ENCODE peak calls at places on chromosome 17, in six cellular contexts. One of them, this sample, is unnamed.

GRCh38 chr17:29141484-29141835 is 38.7 kb downstream of the MYO18A start:
- DNase-seq in A549: no peak
- DNase-seq in choroid plexus epithelial cell: no peak
- DNase-seq in right lobe of liver: no peak
- DNase-seq in stomach: no peak
- DNase-seq in AG04450: no peak
- DNase-seq in this sample: no peak

GRCh38 chr17:50213026-50214015 is 11.9 kb upstream of the COL1A1 start:
- DNase-seq in A549: no peak
- DNase-seq in choroid plexus epithelial cell: no peak
- DNase-seq in right lobe of liver: no peak
- DNase-seq in stomach: peak; percentile 10
- DNase-seq in AG04450: no peak
- DNase-seq in this sample: peak; percentile 33

GRCh38 chr17:78817123-78817522 is 23.5 kb downstream of the USP36 start:
- DNase-seq in A549: no peak
- DNase-seq in choroid plexus epithelial cell: no peak
- DNase-seq in right lobe of liver: no peak
- DNase-seq in stomach: no peak
- DNase-seq in AG04450: no peak
- DNase-seq in this sample: no peak

GRCh38 chr17:67388986-67389385 is 11.9 kb downstream of the PITPNC1 start:
- DNase-seq in A549: no peak
- DNase-seq in choroid plexus epithelial cell: no peak
- DNase-seq in right lobe of liver: no peak
- DNase-seq in stomach: no peak
- DNase-seq in AG04450: no peak
- DNase-seq in this sample: no peak

GRCh38 chr17:66830451-66830850 is 4.5 kb upstream of the CACNG5 start:
- DNase-seq in A549: no peak
- DNase-seq in choroid plexus epithelial cell: no peak
- DNase-seq in right lobe of liver: no peak
- DNase-seq in stomach: no peak
- DNase-seq in AG04450: no peak
- DNase-seq in this sample: no peak

GRCh38 chr17:7346761-7347614 is 5.0 kb upstream of the KCTD11 start:
- DNase-seq in A549: no peak
- DNase-seq in choroid plexus epithelial cell: no peak
- DNase-seq in right lobe of liver: no peak
- DNase-seq in stomach: no peak
- DNase-seq in AG04450: no peak
- DNase-seq in this sample: no peak

GRCh38 chr17:7211512-7212277 is 7.9 kb downstream of the DLG4 start:
- DNase-seq in A549: no peak
- DNase-seq in choroid plexus epithelial cell: no peak
- DNase-seq in right lobe of liver: no peak
- DNase-seq in stomach: no peak
- DNase-seq in AG04450: no peak
- DNase-seq in this sample: no peak

GRCh38 chr17:909642-910323 is 69.8 kb downstream of the NXN start:
- DNase-seq in A549: no peak
- DNase-seq in choroid plexus epithelial cell: peak; percentile 73
- DNase-seq in right lobe of liver: peak; percentile 41
- DNase-seq in stomach: no peak
- DNase-seq in AG04450: no peak
- DNase-seq in this sample: peak; percentile 94

GRCh38 chr17:2521257-2521656 is 9.6 kb upstream of the METTL16 start:
- DNase-seq in A549: no peak
- DNase-seq in choroid plexus epithelial cell: no peak
- DNase-seq in right lobe of liver: no peak
- DNase-seq in stomach: no peak
- DNase-seq in AG04450: no peak
- DNase-seq in this sample: no peak

GRCh38 chr17:30235386-30236296 is at the start of gene SLC6A4:
- DNase-seq in A549: peak; percentile 47
- DNase-seq in choroid plexus epithelial cell: no peak
- DNase-seq in right lobe of liver: no peak
- DNase-seq in stomach: no peak
- DNase-seq in AG04450: no peak
- DNase-seq in this sample: no peak

GRCh38 chr17:38333635-38334295 is 10.0 kb downstream of the GPR179 start:
- DNase-seq in A549: peak; percentile 59
- DNase-seq in choroid plexus epithelial cell: peak; percentile 35
- DNase-seq in right lobe of liver: peak; percentile 37
- DNase-seq in stomach: peak; percentile 29
- DNase-seq in AG04450: no peak
- DNase-seq in this sample: no peak

GRCh38 chr17:68457168-68457538 is at the start of gene WIPI1:
- DNase-seq in A549: no peak
- DNase-seq in choroid plexus epithelial cell: no peak
- DNase-seq in right lobe of liver: no peak
- DNase-seq in stomach: no peak
- DNase-seq in AG04450: no peak
- DNase-seq in this sample: no peak

GRCh38 chr17:60155815-60156214 is 6.0 kb downstream of the CA4 start:
- DNase-seq in A549: no peak
- DNase-seq in choroid plexus epithelial cell: no peak
- DNase-seq in right lobe of liver: no peak
- DNase-seq in stomach: no peak
- DNase-seq in AG04450: no peak
- DNase-seq in this sample: no peak

GRCh38 chr17:79991140-79991923 is 44.3 kb downstream of the TBC1D16 start:
- DNase-seq in A549: peak; percentile 97
- DNase-seq in choroid plexus epithelial cell: peak; percentile 82
- DNase-seq in right lobe of liver: peak; percentile 90
- DNase-seq in stomach: peak; percentile 90
- DNase-seq in AG04450: peak; percentile 43
- DNase-seq in this sample: peak; percentile 74

GRCh38 chr17:47305302-47305923 is 18.3 kb upstream of the EFCAB13 start:
- DNase-seq in A549: peak; percentile 35
- DNase-seq in choroid plexus epithelial cell: peak; percentile 95
- DNase-seq in right lobe of liver: no peak
- DNase-seq in stomach: no peak
- DNase-seq in AG04450: peak; percentile 74
- DNase-seq in this sample: peak; percentile 86

GRCh38 chr17:72661093-72661944 is 431.2 kb downstream of the SLC39A11 start:
- DNase-seq in A549: no peak
- DNase-seq in choroid plexus epithelial cell: no peak
- DNase-seq in right lobe of liver: no peak
- DNase-seq in stomach: no peak
- DNase-seq in AG04450: no peak
- DNase-seq in this sample: no peak
- TF ChIP-seq CTCF in A549: peak; percentile 23
- TF ChIP-seq CTCF in choroid plexus epithelial cell: peak; percentile 36
- TF ChIP-seq CTCF in right lobe of liver: no peak
- TF ChIP-seq CTCF in stomach: no peak
- TF ChIP-seq CTCF in AG04450: peak; percentile 29
- TF ChIP-seq CTCF in this sample: peak; percentile 12

GRCh38 chr17:81712468-81713003 is 452 bp downstream of the SLC25A10 start:
- DNase-seq in A549: peak; percentile 77
- DNase-seq in choroid plexus epithelial cell: peak; percentile 19
- DNase-seq in right lobe of liver: peak; percentile 61
- DNase-seq in stomach: peak; percentile 37
- DNase-seq in AG04450: no peak
- DNase-seq in this sample: no peak
- H3K4me3 ChIP-seq in A549: peak overlapping the region; percentile 70
- H3K4me3 ChIP-seq in choroid plexus epithelial cell: peak overlapping the region; percentile 66
- H3K4me3 ChIP-seq in right lobe of liver: peak overlapping the region; percentile 98
- H3K4me3 ChIP-seq in stomach: peak overlapping the region; percentile 82
- H3K4me3 ChIP-seq in AG04450: peak overlapping the region; percentile 66
- H3K4me3 ChIP-seq in this sample: peak overlapping the region; percentile 54

DNA sequence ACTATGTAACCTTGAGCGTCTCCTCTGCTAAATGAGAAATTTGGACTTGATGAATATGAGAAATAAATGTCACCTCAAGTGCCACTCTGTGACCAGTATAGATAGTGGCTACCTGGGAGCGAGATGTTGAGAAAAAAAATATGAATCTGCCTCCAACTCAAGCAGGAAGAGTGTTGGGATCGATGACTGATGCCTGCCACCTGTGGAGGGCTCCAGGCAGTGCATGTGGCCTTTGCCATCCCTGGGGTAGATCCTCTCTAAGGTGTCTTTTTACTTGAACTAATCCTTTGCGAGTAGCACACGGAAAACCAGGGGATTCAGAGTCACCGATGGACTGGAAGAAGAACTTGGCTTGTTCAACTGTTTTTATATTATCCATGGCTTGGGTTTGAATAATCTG is 9.4 kb downstream of the CCDC182 start:
- DNase-seq in A549: peak; percentile 70
- DNase-seq in choroid plexus epithelial cell: no peak
- DNase-seq in right lobe of liver: no peak
- DNase-seq in stomach: no peak
- DNase-seq in AG04450: no peak
- DNase-seq in this sample: no peak
- TF ChIP-seq CTCF in A549: peak; percentile 42
- TF ChIP-seq CTCF in choroid plexus epithelial cell: peak; percentile 31
- TF ChIP-seq CTCF in right lobe of liver: no peak
- TF ChIP-seq CTCF in stomach: no peak
- TF ChIP-seq CTCF in AG04450: peak; percentile 6
- TF ChIP-seq CTCF in this sample: peak; percentile 5

GRCh38 chr17:40779181-40779909 is 3.0 kb downstream of the KRT27 start:
- DNase-seq in A549: peak; percentile 53
- DNase-seq in choroid plexus epithelial cell: no peak
- DNase-seq in right lobe of liver: no peak
- DNase-seq in stomach: no peak
- DNase-seq in AG04450: no peak
- DNase-seq in this sample: no peak
- H3K4me3 ChIP-seq in A549: peak overlapping the region; percentile 39
- H3K4me3 ChIP-seq in choroid plexus epithelial cell: no peak overlapping the region
- H3K4me3 ChIP-seq in right lobe of liver: no peak overlapping the region
- H3K4me3 ChIP-seq in stomach: no peak overlapping the region
- H3K4me3 ChIP-seq in AG04450: no peak overlapping the region
- H3K4me3 ChIP-seq in this sample: no peak overlapping the region

DNA sequence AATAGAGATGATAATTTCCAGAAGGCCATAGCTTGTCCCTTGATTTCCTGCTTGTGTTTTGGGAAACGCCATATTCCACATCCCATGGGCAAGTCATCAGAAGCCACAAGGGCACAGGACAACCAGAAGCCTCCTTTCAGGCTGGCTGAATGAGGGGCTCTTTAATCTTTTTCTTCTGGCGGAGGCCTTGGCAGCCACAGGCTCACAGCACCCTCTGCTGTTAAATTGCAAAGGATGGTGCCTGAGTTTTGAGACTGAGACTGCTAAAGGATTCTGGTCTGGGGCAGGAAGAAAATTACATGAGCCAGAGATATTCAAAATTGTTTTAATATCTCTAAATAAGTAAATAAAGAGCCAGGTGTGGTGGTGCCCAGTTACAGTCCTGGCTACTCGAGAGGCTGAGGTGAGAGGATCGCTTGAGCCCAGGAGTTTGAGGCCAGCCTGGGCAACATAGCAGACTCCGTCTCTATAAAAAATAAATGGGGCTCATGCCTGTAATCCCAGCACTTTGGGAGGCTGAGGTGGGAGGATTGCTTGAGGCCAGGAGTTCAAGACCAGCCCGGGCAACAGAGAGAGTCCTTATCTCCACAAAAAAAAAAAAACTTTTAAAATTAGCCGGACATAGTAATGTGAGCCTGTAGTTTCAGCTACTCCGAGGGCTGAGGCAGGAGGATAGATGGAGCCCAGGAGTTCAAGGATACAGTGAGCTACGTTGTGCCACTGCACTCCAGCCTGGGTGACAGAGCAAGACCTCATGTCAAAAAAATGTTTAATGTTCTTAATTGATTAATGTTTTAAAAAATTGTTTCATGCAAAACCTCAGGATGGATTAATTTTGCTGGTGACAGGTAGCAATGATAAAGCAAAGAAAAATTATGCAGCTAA is 26.3 kb downstream of the AARSD1 start:
- DNase-seq in A549: peak; percentile 81
- DNase-seq in choroid plexus epithelial cell: peak; percentile 80
- DNase-seq in right lobe of liver: peak; percentile 23
- DNase-seq in stomach: no peak
- DNase-seq in AG04450: no peak
- DNase-seq in this sample: peak; percentile 66
- TF ChIP-seq CTCF in A549: peak; percentile 93
- TF ChIP-seq CTCF in choroid plexus epithelial cell: peak; percentile 89
- TF ChIP-seq CTCF in right lobe of liver: peak; percentile 58
- TF ChIP-seq CTCF in stomach: peak; percentile 57
- TF ChIP-seq CTCF in AG04450: peak; percentile 79
- TF ChIP-seq CTCF in this sample: peak; percentile 78

GRCh38 chr17:45424769-45425124 is 7.9 kb downstream of the ARHGAP27 start:
- DNase-seq in A549: no peak
- DNase-seq in choroid plexus epithelial cell: no peak
- DNase-seq in right lobe of liver: no peak
- DNase-seq in stomach: no peak
- DNase-seq in AG04450: no peak
- DNase-seq in this sample: no peak
- H3K4me3 ChIP-seq in A549: peak overlapping the region; percentile 61
- H3K4me3 ChIP-seq in choroid plexus epithelial cell: no peak overlapping the region
- H3K4me3 ChIP-seq in right lobe of liver: no peak overlapping the region
- H3K4me3 ChIP-seq in stomach: peak overlapping the region; percentile 19
- H3K4me3 ChIP-seq in AG04450: no peak overlapping the region
- H3K4me3 ChIP-seq in this sample: no peak overlapping the region

This sample was measured in fibroblast of mammary gland.